ENCODE peak calls at places on chromosomes 5 and 9, in seven cellular contexts. T is GM04504, X is NCI-H1694, D is lung microvascular endothelial cell, M is AG08396, Z is ACHN, L is neural crest cell. W is an unnamed sample.

GRCh38 chr5:55700745-55701144 is 11.4 kb downstream of the SLC38A9 start:
- DNase-seq in T (no peak), X (no peak), D (no peak), M (no peak), Z (no peak), L (no peak), W (no peak)

GRCh38 chr9:108586451-108586850 is 269.3 kb downstream of the ACTL7B start:
- DNase-seq in T (no peak), X (no peak), D (no peak), M (no peak), Z (no peak), L (no peak), W (no peak)

GRCh38 chr5:119578937-119579336 is 50.4 kb upstream of the FAM170A start:
- DNase-seq in T (no peak), X (peak), D (peak), M (no peak), Z (peak), L (no peak), W (peak)

GRCh38 chr5:53249529-53249928 is 140.0 kb upstream of the MOCS2 start:
- DNase-seq in T (peak), X (no peak), D (no peak), M (peak), Z (no peak), L (no peak), W (no peak)

GRCh38 chr5:35229076-35230042 is 928 bp downstream of the PRLR start:
- DNase-seq in T (no peak), X (no peak), D (no peak), M (no peak), Z (peak), L (no peak), W (no peak)

GRCh38 chr5:116343961-116344360 is 230.7 kb downstream of the SEMA6A start:
- DNase-seq in T (no peak), X (no peak), D (no peak), M (no peak), Z (no peak), L (no peak), W (no peak)

GRCh38 chr5:85170183-85170582 is 785.5 kb upstream of the EDIL3 start:
- DNase-seq in T (no peak), X (no peak), D (no peak), M (no peak), Z (no peak), L (no peak), W (no peak)

GRCh38 chr5:115086473-115086872 is 83.2 kb downstream of the TRIM36 start:
- DNase-seq in T (no peak), X (no peak), D (no peak), M (no peak), Z (no peak), L (no peak), W (no peak)

GRCh38 chr9:129138476-129139232 is 27.4 kb downstream of the PTPA start:
- DNase-seq in T (no peak), X (no peak), D (peak), M (peak), Z (no peak), L (no peak), W (no peak)

GRCh38 chr5:96066386-96066719 is 104.7 kb upstream of the ELL2 start:
- DNase-seq in T (no peak), X (no peak), D (no peak), M (no peak), Z (no peak), L (no peak), W (no peak)

GRCh38 chr9:133369923-133370322 is 5.9 kb downstream of the SURF4 start:
- DNase-seq in T (no peak), X (no peak), D (no peak), M (no peak), Z (no peak), L (no peak), W (no peak)

GRCh38 chr5:172816887-172817418 is 17.1 kb upstream of the ERGIC1 start:
- DNase-seq in T (no peak), X (no peak), D (peak), M (peak), Z (peak), L (no peak), W (no peak)

GRCh38 chr9:9117866-9118265 is 1318.3 kb upstream of the DMAC1 start:
- DNase-seq in T (no peak), X (no peak), D (no peak), M (no peak), Z (no peak), L (no peak), W (no peak)

GRCh38 chr9:15231788-15232635 is 75.0 kb downstream of the TTC39B start:
- DNase-seq in T (no peak), X (no peak), D (peak), M (peak), Z (peak), L (peak), W (peak)

GRCh38 chr9:25481377-25481776 is 196.9 kb downstream of the TUSC1 start:
- DNase-seq in T (no peak), X (no peak), D (no peak), M (no peak), Z (no peak), L (no peak), W (no peak)

GRCh38 chr5:143008809-143009521 is 238.8 kb downstream of the ARHGAP26 start:
- DNase-seq in T (peak), X (peak), D (peak), M (peak), Z (peak), L (no peak), W (peak)

GRCh38 chr5:31144364-31144763 is 49.1 kb upstream of the CDH6 start:
- DNase-seq in T (no peak), X (no peak), D (no peak), M (no peak), Z (no peak), L (no peak), W (no peak)

GRCh38 chr9:132369421-132369820 is 14.6 kb upstream of the SETX start:
- DNase-seq in T (no peak), X (no peak), D (peak), M (no peak), Z (no peak), L (no peak), W (no peak)

GRCh38 chr5:115168829-115169391 is 798 bp downstream of the TRIM36 start:
- DNase-seq in T (no peak), X (no peak), D (no peak), M (no peak), Z (peak), L (no peak), W (no peak)

GRCh38 chr9:8717146-8717545 is 917.6 kb upstream of the DMAC1 start:
- DNase-seq in T (no peak), X (no peak), D (no peak), M (no peak), Z (peak), L (no peak), W (no peak)

GRCh38 chr5:40738502-40738901 is 17.3 kb downstream of the TTC33 start:
- DNase-seq in T (no peak), X (no peak), D (no peak), M (no peak), Z (no peak), L (no peak), W (no peak)

GRCh38 chr5:25387949-25388348 is 743.2 kb upstream of the CDH10 start:
- DNase-seq in T (no peak), X (no peak), D (no peak), M (no peak), Z (no peak), L (no peak), W (no peak)

GRCh38 chr5:109719978-109720377 is 30.3 kb downstream of the MAN2A1 start:
- DNase-seq in T (no peak), X (no peak), D (no peak), M (no peak), Z (no peak), L (no peak), W (no peak)

GRCh38 chr5:138610468-138611294 is 35.5 kb upstream of the HSPA9 start:
- DNase-seq in T (no peak), X (no peak), D (no peak), M (peak), Z (no peak), L (peak), W (no peak)

GRCh38 chr9:21964925-21965385 is 29.2 kb downstream of the CDKN2A start:
- DNase-seq in T (no peak), X (no peak), D (peak), M (peak), Z (no peak), L (no peak), W (peak)

GRCh38 chr5:105304859-105305258 is 1742.3 kb upstream of the NUDT12 start:
- DNase-seq in T (no peak), X (no peak), D (no peak), M (no peak), Z (no peak), L (no peak), W (no peak)

GRCh38 chr5:120655828-120656435 is 191.8 kb downstream of the PRR16 start:
- DNase-seq in T (no peak), X (no peak), D (peak), M (no peak), Z (peak), L (peak), W (no peak)

GRCh38 chr9:2764371-2764770 is 47.1 kb downstream of the KCNV2 start:
- DNase-seq in T (no peak), X (no peak), D (peak), M (no peak), Z (no peak), L (no peak), W (no peak)

GRCh38 chr9:116647515-116647809 is 39.6 kb upstream of the TRIM32 start:
- DNase-seq in T (no peak), X (no peak), D (no peak), M (no peak), Z (no peak), L (no peak), W (no peak)

GRCh38 chr5:40383719-40384651 is 295.7 kb upstream of the PTGER4 start:
- DNase-seq in T (peak), X (no peak), D (no peak), M (peak), Z (no peak), L (no peak), W (no peak)

GRCh38 chr9:111661802-111662491 is 542 bp downstream of the GNG10 start:
- DNase-seq in T (peak), X (no peak), D (peak), M (peak), Z (peak), L (peak), W (peak)

GRCh38 chr9:93668261-93668871 is 92.0 kb downstream of the PHF2 start:
- DNase-seq in T (no peak), X (no peak), D (no peak), M (no peak), Z (no peak), L (no peak), W (no peak)

GRCh38 chr9:96383165-96383939 is at the start of gene SLC35D2:
- DNase-seq in T (peak), X (no peak), D (peak), M (peak), Z (peak), L (peak), W (peak)

GRCh38 chr5:131627466-131627865 is 7.6 kb downstream of the RAPGEF6 start:
- DNase-seq in T (no peak), X (no peak), D (no peak), M (no peak), Z (no peak), L (no peak), W (no peak)

GRCh38 chr9:117205806-117206205 is 209.1 kb downstream of the ASTN2 start:
- DNase-seq in T (no peak), X (no peak), D (no peak), M (no peak), Z (no peak), L (no peak), W (no peak)

W was measured in germinal center.